ENCODE peak calls at places on chromosomes 12 and 14, in six cellular contexts. E is kidney, F is right atrium auricular region, G is pancreas, U is neural progenitor cell, K is PC-3. V is an unnamed sample. For H3K36me3, the result is how much of the 10 kb centered on the place peaks cover.

GRCh38 chr14:32611752-32612151 is 282.7 kb downstream of the AKAP6 start:
- DNase-seq in U (no peak), E (no peak), F (no peak), G (no peak), K (peak), V (no peak)

GRCh38 chr12:14833952-14834351 is 9.4 kb downstream of the ART4 start:
- DNase-seq in F (no peak), G (no peak), K (no peak), U (no peak), E (no peak), V (no peak)

GRCh38 chr12:17928708-17929366 is 161.2 kb downstream of the RERGL start:
- DNase-seq in F (no peak), K (peak), E (no peak), G (no peak), U (peak), V (no peak)

GRCh38 chr14:85195872-85196477 is 334.0 kb upstream of the FLRT2 start:
- DNase-seq in K (peak), U (peak), E (no peak), F (no peak), G (no peak), V (no peak)

GRCh38 chr12:45433441-45433868 is 217.6 kb downstream of the ANO6 start:
- DNase-seq in U (peak), F (no peak), G (no peak), E (no peak), K (no peak), V (no peak)

GRCh38 chr12:19236656-19237055 is 107.1 kb downstream of the PLEKHA5 start:
- DNase-seq in U (no peak), K (no peak), F (no peak), E (no peak), G (no peak), V (peak)

GRCh38 chr12:18658829-18659228 is 79.0 kb downstream of the PLCZ1 start:
- DNase-seq in E (no peak), F (no peak), G (no peak), K (no peak), U (no peak), V (no peak)

GRCh38 chr12:15918066-15918465 is 6.9 kb downstream of the DERA start:
- DNase-seq in G (no peak), K (no peak), E (peak), F (no peak), U (peak), V (no peak)

GRCh38 chr14:49366416-49366815 is 219.8 kb downstream of the RPS29 start:
- DNase-seq in E (no peak), K (no peak), F (no peak), G (no peak), U (no peak), V (no peak)

GRCh38 chr14:104433401-104434213 is 146.0 kb upstream of the C14orf180 start:
- DNase-seq in G (peak), U (no peak), E (no peak), K (no peak), F (peak), V (peak)

GRCh38 chr12:68113644-68114043 is 45.9 kb downstream of the IFNG start:
- DNase-seq in K (peak), E (no peak), U (peak), F (no peak), G (no peak), V (no peak)

GRCh38 chr12:113766880-113767878 is 198.9 kb downstream of the RBM19 start:
- DNase-seq in K (peak), E (no peak), F (no peak), U (peak), G (no peak), V (no peak)

GRCh38 chr14:104551851-104552737 is 27.5 kb upstream of the C14orf180 start:
- DNase-seq in U (no peak), G (peak), F (no peak), K (no peak), E (peak), V (peak)

GRCh38 chr12:107317751-107318553 is 224.6 kb upstream of the CRY1 start:
- DNase-seq in G (peak), F (peak), E (peak), U (peak), K (peak), V (peak)

GRCh38 chr14:74955229-74955999 is at the start of gene PGF:
- DNase-seq in G (peak), F (no peak), K (peak), E (peak), U (peak), V (peak)

GRCh38 chr12:15543347-15543746 is 221.0 kb downstream of the PTPRO start:
- DNase-seq in G (no peak), K (no peak), E (no peak), F (no peak), U (no peak), V (no peak)

GRCh38 chr14:54606178-54606577 is 39.2 kb downstream of the SAMD4A start:
- DNase-seq in K (no peak), U (peak), E (no peak), F (peak), G (no peak), V (no peak)

GRCh38 chr14:90649557-90650135 is 166.6 kb downstream of the TTC7B start:
- DNase-seq in G (no peak), U (no peak), E (no peak), F (no peak), K (no peak), V (no peak)

GRCh38 chr12:122825773-122826724 is 9.2 kb upstream of the HIP1R start:
- DNase-seq in K (peak), E (no peak), G (no peak), U (peak), F (no peak), V (no peak)

GRCh38 chr12:101780599-101780998 is 41.3 kb upstream of the SYCP3 start:
- DNase-seq in F (no peak), U (no peak), G (no peak), K (no peak), E (no peak), V (no peak)

GRCh38 chr12:109763201-109763841 is 49.7 kb downstream of the FAM222A start:
- DNase-seq in K (peak), U (no peak), G (no peak), F (no peak), E (peak), V (peak)

GRCh38 chr12:2826721-2827515 is 7.9 kb downstream of the NRIP2 start:
- DNase-seq in G (no peak), F (no peak), K (no peak), U (peak), E (no peak), V (no peak)

GRCh38 chr12:19750116-19750644 is 310.9 kb downstream of the AEBP2 start:
- DNase-seq in U (no peak), F (no peak), K (no peak), G (no peak), E (no peak), V (no peak)

GRCh38 chr12:32454075-32454474 is 54.7 kb downstream of the FGD4 start:
- DNase-seq in U (peak), G (no peak), E (no peak), F (no peak), K (peak), V (no peak)

GRCh38 chr14:100221419-100222218 is 17.3 kb upstream of the YY1 start:
- DNase-seq in F (peak), K (peak), G (no peak), U (peak), E (peak), V (no peak)

GRCh38 chr14:105203057-105203494 is 22.0 kb upstream of the NUDT14 start:
- DNase-seq in K (peak), U (peak), F (peak), G (peak), E (peak), V (peak)

GRCh38 chr12:110836291-110836690 is 10.5 kb upstream of the CCDC63 start:
- DNase-seq in K (no peak), U (no peak), F (no peak), E (no peak), G (no peak), V (no peak)

GRCh38 chr12:110934093-110934852 is 13.9 kb upstream of the MYL2 start:
- DNase-seq in E (no peak), G (no peak), U (peak), F (no peak), K (peak), V (no peak)

DNA sequence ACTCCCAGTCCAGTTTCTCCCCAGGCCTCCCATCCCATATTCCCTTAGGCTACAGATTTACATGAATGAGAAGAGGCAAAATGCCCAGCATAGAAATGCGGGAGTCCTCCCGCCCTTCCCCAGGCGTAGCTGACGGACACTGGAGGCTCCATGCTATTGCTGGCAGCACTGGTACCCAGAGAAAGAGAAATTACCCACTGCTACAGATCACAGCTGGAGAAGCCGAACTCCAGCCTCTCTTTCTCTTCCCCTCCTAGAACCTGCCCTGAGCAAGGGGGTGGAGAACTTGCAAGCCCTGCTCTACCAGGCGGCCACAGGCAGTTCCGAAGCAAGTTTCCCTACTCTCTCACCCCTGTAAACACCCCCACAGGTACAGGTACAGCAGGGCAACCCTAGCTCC is 3.6 kb downstream of the LTBR start:
- DNase-seq in E (no peak), U (no peak), F (no peak), K (no peak), G (no peak), V (no peak)
- H3K27ac ChIP-seq in E (no peak), U (no peak), F (no peak), K (no peak), G (no peak), V (no peak)

GRCh38 chr14:35078082-35078481 is 32.0 kb downstream of the FAM177A1 start:
- DNase-seq in G (no peak), U (no peak), F (no peak), E (no peak), K (no peak), V (no peak)
- H3K36me3 ChIP-seq in G (under half), U (under half), F (half or more), E (under half), K (under half), V (under half)

GRCh38 chr14:71554959-71555612 is 377.1 kb upstream of the RGS6 start:
- DNase-seq in E (no peak), U (no peak), F (no peak), K (no peak), G (no peak), V (no peak)
- H3K4me3 ChIP-seq in E (no peak), U (no peak), F (no peak), K (no peak), G (no peak), V (no peak)

GRCh38 chr12:11709513-11709912 is 60.0 kb downstream of the ETV6 start:
- DNase-seq in K (no peak), G (no peak), U (no peak), E (no peak), F (no peak), V (no peak)
- H3K27ac ChIP-seq in K (no peak), G (no peak), U (no peak), E (no peak), F (no peak), V (no peak)

GRCh38 chr12:133106253-133106652 is 23.8 kb downstream of the ZNF891 start:
- DNase-seq in K (no peak), F (no peak), U (no peak), E (no peak), G (no peak), V (no peak)
- H3K36me3 ChIP-seq in K (half or more), F (half or more), U (half or more), E (half or more), G (half or more), V (under half)

DNA sequence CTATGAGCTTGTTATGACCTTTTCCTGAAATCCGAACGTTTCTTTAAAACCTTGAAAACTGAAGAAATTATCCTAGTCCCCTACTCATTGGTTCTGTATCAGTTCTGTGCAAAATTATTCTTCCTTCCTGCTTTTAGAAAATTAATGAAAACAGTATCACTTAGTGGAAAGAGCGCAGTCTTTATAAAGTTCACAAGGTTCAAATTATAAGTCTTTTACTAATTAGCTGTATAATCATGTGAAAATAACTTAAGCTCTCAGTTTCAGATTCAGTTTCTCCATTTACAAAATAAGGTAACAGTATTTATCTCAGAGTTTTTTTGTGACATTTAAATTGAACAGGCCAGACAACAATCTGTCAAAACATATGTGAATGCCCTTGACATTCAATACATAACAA is 306.1 kb downstream of the ADAMTS20 start:
- DNase-seq in F (no peak), G (no peak), U (no peak), K (no peak), E (no peak), V (no peak)
- H3K4me3 ChIP-seq in F (no peak), G (no peak), U (no peak), K (no peak), E (no peak), V (no peak)

DNA sequence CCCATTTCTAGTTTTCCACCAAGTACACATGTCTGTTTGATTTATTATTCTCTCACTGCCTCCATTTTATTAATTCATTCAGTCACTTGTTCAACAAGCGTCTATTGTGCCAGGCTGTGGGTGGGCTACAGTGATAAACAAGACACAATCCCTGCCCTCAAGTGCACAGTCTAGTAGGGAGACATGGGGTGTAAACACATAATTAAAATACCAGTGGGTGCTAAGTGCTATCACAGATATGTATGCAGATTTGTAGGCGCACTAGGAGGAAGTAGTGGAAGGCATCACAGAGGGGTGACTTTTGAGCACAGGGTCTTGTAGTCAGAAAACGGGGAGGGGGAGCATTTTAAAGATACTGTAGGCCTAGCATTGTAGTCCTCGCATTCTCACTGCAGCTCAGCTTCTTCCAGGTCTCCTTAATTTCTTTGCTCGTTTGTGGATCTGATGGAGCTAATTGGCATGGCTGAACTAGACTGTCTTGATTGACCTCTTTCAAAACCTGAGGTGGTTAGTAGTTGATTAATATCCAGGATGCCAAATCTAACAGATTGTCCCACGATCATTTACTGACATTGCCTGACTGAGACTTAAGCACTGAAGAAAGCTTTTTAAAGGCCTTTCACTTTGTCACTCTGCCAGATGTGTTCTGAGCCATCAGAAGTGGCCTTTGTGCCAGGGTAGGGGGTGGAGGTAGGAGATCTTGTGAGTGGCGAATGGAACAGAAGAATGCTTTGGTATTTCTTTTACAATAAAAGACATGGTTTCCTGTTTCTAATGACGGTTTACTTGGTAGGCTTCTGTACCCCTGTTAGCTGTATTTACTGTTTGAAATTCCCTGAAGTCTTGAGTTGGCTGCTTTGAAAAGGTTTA is 116.9 kb downstream of the DIP2B start:
- DNase-seq in G (no peak), F (no peak), U (peak), K (no peak), E (no peak), V (no peak)
- H3K27ac ChIP-seq in G (no peak), F (no peak), U (peak), K (peak), E (peak), V (no peak)

DNA sequence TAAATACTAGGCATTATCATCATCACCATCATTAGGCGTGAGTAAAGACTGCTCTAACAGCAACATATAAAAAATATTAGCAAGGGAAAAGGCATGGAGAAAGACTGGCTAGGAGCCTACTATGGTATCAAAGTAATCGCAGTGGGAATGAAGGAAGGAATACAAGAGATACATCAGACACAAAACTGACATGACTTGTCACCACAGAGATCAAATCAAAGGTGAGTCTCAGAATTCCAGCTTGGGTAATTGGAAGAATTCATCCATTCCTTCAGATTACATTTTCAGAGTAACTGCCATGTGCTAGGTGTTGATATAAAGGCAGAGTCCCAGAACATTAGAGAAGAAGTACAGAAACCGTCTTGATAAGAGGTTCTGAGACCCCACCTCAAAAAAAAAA is 10.2 kb downstream of the ZBTB25 start:
- DNase-seq in K (no peak), E (no peak), G (no peak), U (no peak), F (no peak), V (no peak)
- H3K36me3 ChIP-seq in K (under half), E (under half), G (under half), U (under half), F (under half), V (under half)

GRCh38 chr14:34223302-34224150 is 238.5 kb downstream of the SPTSSA start:
- DNase-seq in K (peak), F (no peak), G (no peak), E (no peak), U (peak), V (no peak)
- H3K4me3 ChIP-seq in K (no peak), F (no peak), G (no peak), E (no peak), U (no peak), V (no peak)

GRCh38 chr12:76719642-76720041 is 44.3 kb upstream of the ZDHHC17 start:
- DNase-seq in F (no peak), E (no peak), U (no peak), K (no peak), G (no peak), V (no peak)
- H3K27ac ChIP-seq in F (no peak), E (no peak), U (no peak), K (no peak), G (no peak), V (no peak)